ENCODE peak calls at places on chromosomes 13 and 19, in eight cellular contexts. One of them, this sample, is unnamed.

GRCh38 chr13:111219306-111219705 is 101.1 kb upstream of the TEX29 start:
- DNase-seq in CD8-positive, alpha-beta T cell: no peak
- DNase-seq in AG10803: peak
- DNase-seq in lower leg skin: no peak
- DNase-seq in CD4-positive, alpha-beta T cell: no peak
- DNase-seq in GM10248: no peak
- DNase-seq in H9: no peak
- DNase-seq in BE2C: no peak
- DNase-seq in this sample: no peak

GRCh38 chr19:51020988-51021651 is 1.6 kb upstream of the KLK10 start:
- DNase-seq in H9: no peak
- DNase-seq in GM10248: no peak
- DNase-seq in lower leg skin: no peak
- DNase-seq in BE2C: peak
- DNase-seq in CD8-positive, alpha-beta T cell: no peak
- DNase-seq in AG10803: peak
- DNase-seq in CD4-positive, alpha-beta T cell: no peak
- DNase-seq in this sample: no peak

GRCh38 chr19:17692566-17692965 is 4.4 kb upstream of the UNC13A start:
- DNase-seq in lower leg skin: no peak
- DNase-seq in AG10803: no peak
- DNase-seq in CD4-positive, alpha-beta T cell: no peak
- DNase-seq in CD8-positive, alpha-beta T cell: no peak
- DNase-seq in BE2C: no peak
- DNase-seq in H9: no peak
- DNase-seq in GM10248: no peak
- DNase-seq in this sample: no peak

GRCh38 chr19:13215572-13216380 is 65.6 kb downstream of the IER2 start:
- DNase-seq in lower leg skin: no peak
- DNase-seq in AG10803: no peak
- DNase-seq in BE2C: no peak
- DNase-seq in H9: no peak
- DNase-seq in CD4-positive, alpha-beta T cell: no peak
- DNase-seq in GM10248: no peak
- DNase-seq in CD8-positive, alpha-beta T cell: no peak
- DNase-seq in this sample: no peak

GRCh38 chr19:7849631-7850428 is 19.8 kb downstream of the EVI5L start:
- DNase-seq in CD4-positive, alpha-beta T cell: no peak
- DNase-seq in BE2C: peak
- DNase-seq in lower leg skin: no peak
- DNase-seq in H9: no peak
- DNase-seq in GM10248: no peak
- DNase-seq in AG10803: no peak
- DNase-seq in CD8-positive, alpha-beta T cell: no peak
- DNase-seq in this sample: no peak

GRCh38 chr19:35095667-35096368 is 19.8 kb upstream of the FXYD3 start:
- DNase-seq in GM10248: no peak
- DNase-seq in H9: no peak
- DNase-seq in BE2C: no peak
- DNase-seq in CD8-positive, alpha-beta T cell: no peak
- DNase-seq in AG10803: no peak
- DNase-seq in lower leg skin: no peak
- DNase-seq in CD4-positive, alpha-beta T cell: no peak
- DNase-seq in this sample: no peak

GRCh38 chr19:46471116-46471733 is at the start of gene PNMA8A:
- DNase-seq in BE2C: peak
- DNase-seq in GM10248: no peak
- DNase-seq in H9: peak
- DNase-seq in AG10803: peak
- DNase-seq in lower leg skin: no peak
- DNase-seq in CD4-positive, alpha-beta T cell: no peak
- DNase-seq in CD8-positive, alpha-beta T cell: no peak
- DNase-seq in this sample: no peak

GRCh38 chr19:18000981-18001836 is 6.8 kb upstream of the ARRDC2 start:
- DNase-seq in lower leg skin: peak
- DNase-seq in GM10248: peak
- DNase-seq in AG10803: peak
- DNase-seq in H9: peak
- DNase-seq in CD8-positive, alpha-beta T cell: peak
- DNase-seq in BE2C: peak
- DNase-seq in CD4-positive, alpha-beta T cell: peak
- DNase-seq in this sample: peak

GRCh38 chr13:88802886-88803285 is 1131.7 kb downstream of the SLITRK5 start:
- DNase-seq in BE2C: no peak
- DNase-seq in AG10803: no peak
- DNase-seq in lower leg skin: no peak
- DNase-seq in GM10248: no peak
- DNase-seq in CD8-positive, alpha-beta T cell: no peak
- DNase-seq in CD4-positive, alpha-beta T cell: no peak
- DNase-seq in H9: no peak
- DNase-seq in this sample: no peak

GRCh38 chr13:112961457-112962369 is 7.3 kb upstream of the MCF2L start:
- DNase-seq in CD4-positive, alpha-beta T cell: no peak
- DNase-seq in lower leg skin: peak
- DNase-seq in AG10803: no peak
- DNase-seq in H9: no peak
- DNase-seq in BE2C: no peak
- DNase-seq in GM10248: no peak
- DNase-seq in CD8-positive, alpha-beta T cell: no peak
- DNase-seq in this sample: no peak

GRCh38 chr19:48629297-48629598 is 7.9 kb downstream of the DBP start:
- DNase-seq in AG10803: no peak
- DNase-seq in H9: no peak
- DNase-seq in GM10248: no peak
- DNase-seq in CD4-positive, alpha-beta T cell: no peak
- DNase-seq in lower leg skin: no peak
- DNase-seq in CD8-positive, alpha-beta T cell: no peak
- DNase-seq in BE2C: no peak
- DNase-seq in this sample: no peak

GRCh38 chr13:45584816-45585215 is 30.7 kb downstream of the ERICH6B start:
- DNase-seq in GM10248: no peak
- DNase-seq in lower leg skin: peak
- DNase-seq in CD4-positive, alpha-beta T cell: no peak
- DNase-seq in H9: peak
- DNase-seq in AG10803: no peak
- DNase-seq in CD8-positive, alpha-beta T cell: no peak
- DNase-seq in BE2C: peak
- DNase-seq in this sample: no peak

DNA sequence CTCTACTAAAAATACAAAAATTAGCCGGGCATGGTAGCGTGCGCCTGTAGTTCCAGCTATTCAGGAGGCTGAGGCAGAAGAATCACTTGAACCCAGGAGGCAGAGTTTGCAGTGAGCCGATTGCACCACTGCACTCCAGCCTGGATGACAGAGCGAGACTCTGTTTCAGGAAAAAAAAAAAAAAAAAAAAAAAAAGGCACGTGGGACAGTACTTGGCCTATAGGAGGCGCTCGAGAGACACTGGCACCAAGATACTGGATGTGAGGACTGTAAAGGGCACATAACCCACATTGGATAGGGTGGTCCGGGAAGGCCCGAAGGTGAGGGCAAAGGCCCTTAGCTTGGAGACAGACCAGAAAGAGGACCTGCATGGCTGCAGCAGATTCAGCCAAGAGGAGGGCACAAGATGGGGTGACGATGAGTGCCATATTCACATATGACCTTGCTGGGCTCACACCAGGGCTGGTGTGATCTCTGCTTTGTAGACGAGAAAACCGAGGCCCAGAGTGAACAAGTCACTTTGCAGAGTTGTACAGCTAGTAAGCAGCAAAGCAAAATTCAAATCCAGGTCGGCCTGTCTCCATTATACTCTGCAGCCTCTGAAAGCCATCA is 89.4 kb downstream of the DPF1 start:
- DNase-seq in CD8-positive, alpha-beta T cell: no peak
- DNase-seq in CD4-positive, alpha-beta T cell: no peak
- DNase-seq in lower leg skin: no peak
- DNase-seq in BE2C: peak
- DNase-seq in AG10803: peak
- DNase-seq in H9: peak
- DNase-seq in GM10248: peak
- DNase-seq in this sample: peak
- TF ChIP-seq CTCF in CD8-positive, alpha-beta T cell: peak
- TF ChIP-seq CTCF in CD4-positive, alpha-beta T cell: no peak
- TF ChIP-seq CTCF in lower leg skin: no peak
- TF ChIP-seq CTCF in BE2C: peak
- TF ChIP-seq CTCF in AG10803: peak
- TF ChIP-seq CTCF in H9: peak
- TF ChIP-seq CTCF in GM10248: peak
- TF ChIP-seq CTCF in this sample: peak

GRCh38 chr19:42325308-42325895 is at the start of gene MEGF8:
- DNase-seq in lower leg skin: peak
- DNase-seq in H9: peak
- DNase-seq in CD4-positive, alpha-beta T cell: peak
- DNase-seq in BE2C: peak
- DNase-seq in GM10248: peak
- DNase-seq in CD8-positive, alpha-beta T cell: peak
- DNase-seq in AG10803: peak
- DNase-seq in this sample: peak
- TF ChIP-seq CTCF in lower leg skin: no peak
- TF ChIP-seq CTCF in H9: peak
- TF ChIP-seq CTCF in CD4-positive, alpha-beta T cell: no peak
- TF ChIP-seq CTCF in BE2C: peak
- TF ChIP-seq CTCF in GM10248: peak
- TF ChIP-seq CTCF in CD8-positive, alpha-beta T cell: no peak
- TF ChIP-seq CTCF in AG10803: no peak
- TF ChIP-seq CTCF in this sample: peak

GRCh38 chr13:53382008-53382407 is 353.4 kb downstream of the OLFM4 start:
- DNase-seq in BE2C: no peak
- DNase-seq in GM10248: no peak
- DNase-seq in lower leg skin: no peak
- DNase-seq in CD4-positive, alpha-beta T cell: no peak
- DNase-seq in AG10803: no peak
- DNase-seq in H9: peak
- DNase-seq in CD8-positive, alpha-beta T cell: no peak
- DNase-seq in this sample: no peak
- TF ChIP-seq CTCF in BE2C: no peak
- TF ChIP-seq CTCF in GM10248: no peak
- TF ChIP-seq CTCF in lower leg skin: no peak
- TF ChIP-seq CTCF in CD4-positive, alpha-beta T cell: no peak
- TF ChIP-seq CTCF in AG10803: no peak
- TF ChIP-seq CTCF in H9: peak
- TF ChIP-seq CTCF in CD8-positive, alpha-beta T cell: no peak
- TF ChIP-seq CTCF in this sample: no peak

GRCh38 chr19:43126720-43127119 is 44.2 kb upstream of the PSG2 start:
- DNase-seq in CD4-positive, alpha-beta T cell: no peak
- DNase-seq in BE2C: no peak
- DNase-seq in CD8-positive, alpha-beta T cell: no peak
- DNase-seq in AG10803: no peak
- DNase-seq in GM10248: no peak
- DNase-seq in lower leg skin: no peak
- DNase-seq in H9: no peak
- DNase-seq in this sample: no peak

DNA sequence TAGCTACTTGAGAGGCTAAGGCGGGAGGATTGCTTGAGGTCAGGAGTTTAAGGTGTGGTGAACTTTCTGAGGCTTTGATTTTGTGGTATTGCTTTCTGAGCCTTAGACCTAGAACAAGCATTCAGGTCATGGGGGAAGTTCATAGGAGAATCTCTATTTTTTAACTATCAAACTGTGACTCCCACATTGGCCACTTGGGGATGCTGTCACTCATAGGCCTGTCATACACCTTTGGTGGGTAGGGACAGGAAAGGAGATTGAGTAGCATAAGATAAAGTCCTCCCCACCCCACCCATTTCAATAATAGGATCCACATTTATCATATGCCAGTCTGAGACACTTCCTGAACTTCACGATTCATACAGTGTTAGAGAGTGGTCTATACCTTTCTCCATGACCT is 41.9 kb upstream of the PSG2 start:
- DNase-seq in BE2C: no peak
- DNase-seq in CD4-positive, alpha-beta T cell: no peak
- DNase-seq in AG10803: no peak
- DNase-seq in GM10248: no peak
- DNase-seq in CD8-positive, alpha-beta T cell: no peak
- DNase-seq in H9: no peak
- DNase-seq in lower leg skin: no peak
- DNase-seq in this sample: no peak
- TF ChIP-seq CTCF in BE2C: no peak
- TF ChIP-seq CTCF in CD4-positive, alpha-beta T cell: no peak
- TF ChIP-seq CTCF in AG10803: no peak
- TF ChIP-seq CTCF in GM10248: no peak
- TF ChIP-seq CTCF in CD8-positive, alpha-beta T cell: no peak
- TF ChIP-seq CTCF in H9: no peak
- TF ChIP-seq CTCF in lower leg skin: no peak
- TF ChIP-seq CTCF in this sample: no peak